ENCODE peak calls at places on chromosomes 5 and 9, in six cellular contexts. W, Z, V, K, M and C are unnamed samples.

GRCh38 chr5:158020555-158021418 is 161.8 kb upstream of the CLINT1 start:
- DNase-seq in W (no peak), M (no peak), Z (no peak), K (no peak), V (no peak), C (peak)

GRCh38 chr9:93116049-93116961 is 17.7 kb downstream of the NINJ1 start:
- DNase-seq in K (no peak), Z (no peak), V (peak), W (peak), M (no peak), C (peak)

GRCh38 chr5:150377964-150378694 is 20.6 kb downstream of the TCOF1 start:
- DNase-seq in M (no peak), Z (peak), V (no peak), W (peak), K (peak), C (peak)

GRCh38 chr5:165508861-165509260 is 2003.4 kb downstream of the MAT2B start:
- DNase-seq in Z (no peak), K (no peak), W (no peak), M (no peak), V (no peak), C (no peak)

GRCh38 chr9:3401556-3401955 is 124.2 kb downstream of the RFX3 start:
- DNase-seq in M (peak), W (peak), K (peak), Z (peak), V (no peak), C (no peak)

GRCh38 chr9:87464110-87464991 is 33.3 kb upstream of the DAPK1 start:
- DNase-seq in M (no peak), Z (peak), W (peak), K (no peak), V (no peak), C (peak)

GRCh38 chr5:33781286-33781685 is 110.5 kb downstream of the ADAMTS12 start:
- DNase-seq in M (no peak), W (peak), Z (peak), K (peak), V (no peak), C (peak)

GRCh38 chr9:90459321-90459720 is 183.3 kb downstream of the DIRAS2 start:
- DNase-seq in W (no peak), Z (no peak), V (no peak), K (no peak), M (no peak), C (no peak)

GRCh38 chr5:157120102-157120501 is 11.3 kb upstream of the HAVCR2 start:
- DNase-seq in K (no peak), W (no peak), Z (no peak), M (no peak), V (no peak), C (no peak)

GRCh38 chr5:113089653-113090335 is 113.2 kb downstream of the DCP2 start:
- DNase-seq in M (no peak), K (peak), V (no peak), W (peak), Z (no peak), C (no peak)
- H3K4me3 ChIP-seq in M (no peak), K (no peak), V (no peak), W (no peak), Z (no peak), C (no peak)

GRCh38 chr9:129337287-129338140 is 159.5 kb upstream of the IER5L start:
- DNase-seq in W (no peak), V (no peak), M (no peak), K (no peak), Z (no peak), C (no peak)
- H3K9ac ChIP-seq in W (no peak), V (no peak), M (no peak), K (peak), Z (no peak), C (peak)

GRCh38 chr9:113152699-113153098 is 1.9 kb downstream of the SLC31A2 start:
- DNase-seq in M (no peak), K (no peak), W (peak), Z (peak), V (no peak), C (no peak)
- H3K4me3 ChIP-seq in M (no peak), K (no peak), W (peak), Z (peak), V (no peak), C (peak)

GRCh38 chr9:98074119-98074990 is 17.8 kb downstream of the NANS start:
- DNase-seq in K (no peak), W (peak), V (peak), M (no peak), Z (peak), C (peak)
- H3K9ac ChIP-seq in K (no peak), W (no peak), V (no peak), M (no peak), Z (no peak), C (peak)

GRCh38 chr9:109320338-109320733 is 523 bp downstream of the EPB41L4B start:
- DNase-seq in K (no peak), Z (no peak), W (no peak), M (no peak), V (no peak), C (peak)

GRCh38 chr9:109319072-109319630 is 1.7 kb downstream of the EPB41L4B start:
- DNase-seq in Z (no peak), M (no peak), V (no peak), K (no peak), W (peak), C (no peak)

GRCh38 chr9:109320734-109321448 is at the start of gene EPB41L4B:
- DNase-seq in K (peak), W (peak), M (peak), V (peak), Z (peak), C (peak)

GRCh38 chr9:109317979-109318671 is 2.7 kb downstream of the EPB41L4B start:
- DNase-seq in V (no peak), M (no peak), Z (peak), W (peak), K (no peak), C (no peak)

GRCh38 chr9:109319631-109320233 is 1.1 kb downstream of the EPB41L4B start:
- DNase-seq in K (no peak), M (no peak), Z (no peak), V (no peak), W (no peak), C (no peak)
- H3K4me3 ChIP-seq in K (peak), M (peak), Z (peak), V (peak), W (peak), C (peak)

DNA sequence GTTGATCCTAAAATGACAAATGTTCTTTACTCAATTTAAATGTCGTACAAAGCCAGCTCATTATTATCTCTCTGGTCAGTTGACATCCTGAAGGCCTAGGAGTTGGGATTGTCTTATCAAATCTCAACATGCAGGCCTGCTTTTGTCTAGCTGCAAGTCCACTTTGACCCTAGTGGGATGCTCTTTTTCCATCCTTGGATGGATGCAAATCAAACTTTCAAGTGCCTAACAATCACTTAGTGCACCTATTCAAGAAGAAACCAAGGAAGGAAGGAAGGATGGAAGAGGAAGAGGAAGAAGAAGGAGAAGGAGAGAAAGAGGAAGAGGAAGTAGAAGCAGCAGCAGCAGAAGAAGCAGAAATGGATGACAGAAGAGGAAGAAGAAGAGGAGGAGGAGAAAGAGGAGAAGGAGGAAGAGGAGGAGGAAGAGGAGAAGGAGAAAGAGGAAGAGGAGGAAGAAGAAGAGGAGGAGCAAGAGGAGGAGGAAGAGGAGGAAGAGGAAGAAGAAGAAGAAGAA is 109.6 kb downstream of the PIK3R1 start:
- DNase-seq in W (no peak), K (no peak), V (no peak), Z (no peak), M (no peak), C (no peak)
- H3K9ac ChIP-seq in W (no peak), K (no peak), V (no peak), Z (no peak), M (no peak), C (no peak)

DNA sequence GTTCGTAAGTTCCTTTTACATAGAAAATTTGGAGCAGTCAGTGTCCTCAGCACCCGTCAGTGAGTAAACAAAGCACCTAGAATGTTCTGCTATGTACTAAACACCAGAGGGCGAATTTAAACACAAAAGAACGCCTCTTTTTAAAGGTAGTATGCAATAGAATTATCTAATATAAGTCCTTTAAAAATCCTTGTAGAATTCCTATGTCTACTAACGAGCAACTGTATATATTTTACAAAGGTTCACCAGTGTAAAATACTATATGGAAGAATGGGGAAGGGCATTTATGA is 499 bp upstream of the TMEM232 start:
- DNase-seq in Z (peak), M (no peak), W (no peak), K (no peak), V (peak), C (peak)
- H3K4me3 ChIP-seq in Z (no peak), M (no peak), W (peak), K (peak), V (peak), C (peak)